ENCODE peak calls at places on chromosome 4, in eight cellular contexts. I is tibial artery; E is GM13976; J is fibroblast of lung; U is effector memory CD4-positive, alpha-beta T cell; Y is WERI-Rb-1; X is RPMI7951; S is caudate nucleus. H is an unnamed sample.

GRCh38 chr4:41160010-41160789 is 54.1 kb downstream of the APBB2 start:
- DNase-seq in I (no peak), E (no peak), J (peak; percentile 100), U (no peak), Y (peak; percentile 38), X (peak; percentile 96), S (no peak), H (no peak)

GRCh38 chr4:151031831-151032605 is 16.9 kb upstream of the LRBA start:
- DNase-seq in I (no peak), E (peak; percentile 55), J (peak; percentile 82), U (no peak), Y (no peak), X (peak; percentile 23), S (no peak), H (no peak)

GRCh38 chr4:167021545-167022155 is 212.6 kb downstream of the SPOCK3 start:
- DNase-seq in I (peak; percentile 66), E (peak; percentile 7), J (peak; percentile 39), U (no peak), Y (peak; percentile 72), X (peak; percentile 44), S (peak; percentile 57), H (peak; percentile 44)

GRCh38 chr4:76931576-76932276 is 17.8 kb upstream of the SEPTIN11 start:
- DNase-seq in I (no peak), E (no peak), J (no peak), U (no peak), Y (no peak), X (no peak), S (no peak), H (no peak)

GRCh38 chr4:80204433-80204832 is 7.1 kb downstream of the PRDM8 start:
- DNase-seq in I (no peak), E (no peak), J (no peak), U (no peak), Y (no peak), X (no peak), S (no peak), H (no peak)

GRCh38 chr4:17636341-17636695 is 21.9 kb downstream of the MED28 start:
- DNase-seq in I (peak; percentile 27), E (no peak), J (no peak), U (no peak), Y (no peak), X (no peak), S (no peak), H (no peak)

GRCh38 chr4:13705521-13706035 is 78.1 kb upstream of the BOD1L1 start:
- DNase-seq in I (no peak), E (no peak), J (no peak), U (no peak), Y (peak; percentile 49), X (peak; percentile 24), S (no peak), H (no peak)

GRCh38 chr4:915595-915994 is 16.5 kb downstream of the GAK start:
- DNase-seq in I (peak; percentile 29), E (no peak), J (no peak), U (no peak), Y (no peak), X (no peak), S (no peak), H (no peak)

GRCh38 chr4:31360786-31361185 is 640.6 kb downstream of the PCDH7 start:
- DNase-seq in I (no peak), E (no peak), J (peak; percentile 77), U (no peak), Y (no peak), X (peak; percentile 9), S (no peak), H (no peak)